ENCODE peak calls at places on chromosomes 1 and 21, in four cellular contexts. One of them, this sample, is unnamed.

GRCh38 chr1:18300376-18300775 is 180.4 kb upstream of the KLHDC7A start:
- DNase-seq in GM23248: no peak
- DNase-seq in small intestine: no peak
- DNase-seq in effector memory CD4-positive, alpha-beta T cell: no peak
- DNase-seq in this sample: no peak

GRCh38 chr1:12276225-12276624 is 46.4 kb downstream of the VPS13D start:
- DNase-seq in effector memory CD4-positive, alpha-beta T cell: no peak
- DNase-seq in small intestine: peak; percentile 60
- DNase-seq in GM23248: peak; percentile 3
- DNase-seq in this sample: peak; percentile 13

GRCh38 chr21:27713159-27714109 is 746.5 kb upstream of the ADAMTS5 start:
- DNase-seq in small intestine: peak; percentile 81
- DNase-seq in effector memory CD4-positive, alpha-beta T cell: no peak
- DNase-seq in GM23248: no peak
- DNase-seq in this sample: no peak

GRCh38 chr1:159076753-159077656 is at the start of gene AIM2:
- DNase-seq in GM23248: peak; percentile 87
- DNase-seq in small intestine: peak; percentile 62
- DNase-seq in effector memory CD4-positive, alpha-beta T cell: peak; percentile 83
- DNase-seq in this sample: no peak

GRCh38 chr1:170695955-170696590 is 32.1 kb downstream of the PRRX1 start:
- DNase-seq in effector memory CD4-positive, alpha-beta T cell: no peak
- DNase-seq in GM23248: no peak
- DNase-seq in small intestine: no peak
- DNase-seq in this sample: no peak

GRCh38 chr1:85935234-85935633 is 221.3 kb downstream of the COL24A1 start:
- DNase-seq in GM23248: peak; percentile 9
- DNase-seq in small intestine: no peak
- DNase-seq in effector memory CD4-positive, alpha-beta T cell: no peak
- DNase-seq in this sample: no peak

GRCh38 chr1:214380418-214380817 is 99.5 kb downstream of the SMYD2 start:
- DNase-seq in effector memory CD4-positive, alpha-beta T cell: no peak
- DNase-seq in GM23248: no peak
- DNase-seq in small intestine: no peak
- DNase-seq in this sample: no peak

GRCh38 chr1:217029311-217030157 is 306.3 kb upstream of the ESRRG start:
- DNase-seq in effector memory CD4-positive, alpha-beta T cell: no peak
- DNase-seq in GM23248: peak; percentile 75
- DNase-seq in small intestine: peak; percentile 67
- DNase-seq in this sample: no peak

GRCh38 chr1:38005195-38006007 is at the start of gene FHL3:
- DNase-seq in GM23248: peak; percentile 73
- DNase-seq in effector memory CD4-positive, alpha-beta T cell: peak; percentile 25
- DNase-seq in small intestine: no peak
- DNase-seq in this sample: peak; percentile 84

GRCh38 chr1:12228979-12229378 is 851 bp upstream of the VPS13D start:
- DNase-seq in effector memory CD4-positive, alpha-beta T cell: no peak
- DNase-seq in small intestine: no peak
- DNase-seq in GM23248: no peak
- DNase-seq in this sample: no peak

GRCh38 chr1:234584926-234585325 is 25.1 kb downstream of the IRF2BP2 start:
- DNase-seq in small intestine: no peak
- DNase-seq in GM23248: peak; percentile 58
- DNase-seq in effector memory CD4-positive, alpha-beta T cell: no peak
- DNase-seq in this sample: peak; percentile 38

GRCh38 chr1:181166377-181167196 is 78.1 kb downstream of the IER5 start:
- DNase-seq in GM23248: peak; percentile 87
- DNase-seq in small intestine: peak; percentile 87
- DNase-seq in effector memory CD4-positive, alpha-beta T cell: peak; percentile 44
- DNase-seq in this sample: peak; percentile 90

GRCh38 chr1:169124459-169124858 is 18.0 kb downstream of the ATP1B1 start:
- DNase-seq in GM23248: no peak
- DNase-seq in effector memory CD4-positive, alpha-beta T cell: no peak
- DNase-seq in small intestine: no peak
- DNase-seq in this sample: no peak

GRCh38 chr1:100866041-100866900 is 28.4 kb downstream of the EXTL2 start:
- DNase-seq in effector memory CD4-positive, alpha-beta T cell: no peak
- DNase-seq in GM23248: peak; percentile 71
- DNase-seq in small intestine: peak; percentile 31
- DNase-seq in this sample: no peak

GRCh38 chr1:245301921-245302320 is 147.1 kb downstream of the KIF26B start:
- DNase-seq in GM23248: no peak
- DNase-seq in small intestine: no peak
- DNase-seq in effector memory CD4-positive, alpha-beta T cell: no peak
- DNase-seq in this sample: no peak

GRCh38 chr1:219927956-219928790 is at the start of gene SLC30A10:
- DNase-seq in GM23248: peak; percentile 35
- DNase-seq in effector memory CD4-positive, alpha-beta T cell: no peak
- DNase-seq in small intestine: peak; percentile 88
- DNase-seq in this sample: no peak

GRCh38 chr1:179800481-179800880 is 57.4 kb downstream of the FAM163A start:
- DNase-seq in small intestine: no peak
- DNase-seq in effector memory CD4-positive, alpha-beta T cell: no peak
- DNase-seq in GM23248: no peak
- DNase-seq in this sample: no peak

GRCh38 chr1:226696552-226696951 is 42.5 kb downstream of the ITPKB start:
- DNase-seq in effector memory CD4-positive, alpha-beta T cell: no peak
- DNase-seq in small intestine: no peak
- DNase-seq in GM23248: no peak
- DNase-seq in this sample: no peak

GRCh38 chr1:226699166-226699565 is 39.9 kb downstream of the ITPKB start:
- DNase-seq in effector memory CD4-positive, alpha-beta T cell: no peak
- DNase-seq in small intestine: no peak
- DNase-seq in GM23248: no peak
- DNase-seq in this sample: no peak

GRCh38 chr1:226698659-226699058 is 40.4 kb downstream of the ITPKB start:
- DNase-seq in GM23248: no peak
- DNase-seq in effector memory CD4-positive, alpha-beta T cell: no peak
- DNase-seq in small intestine: no peak
- DNase-seq in this sample: no peak

GRCh38 chr1:226697151-226697575 is 41.9 kb downstream of the ITPKB start:
- DNase-seq in GM23248: peak; percentile 66
- DNase-seq in small intestine: peak; percentile 83
- DNase-seq in effector memory CD4-positive, alpha-beta T cell: no peak
- DNase-seq in this sample: no peak

GRCh38 chr1:226697608-226698544 is 41.2 kb downstream of the ITPKB start:
- DNase-seq in small intestine: no peak
- DNase-seq in GM23248: no peak
- DNase-seq in effector memory CD4-positive, alpha-beta T cell: no peak
- DNase-seq in this sample: no peak
- H3K4me1 ChIP-seq in small intestine: peaks cover 3% of the 10 kb centered on the region
- H3K4me1 ChIP-seq in GM23248: peaks cover 14% of the 10 kb centered on the region
- H3K4me1 ChIP-seq in effector memory CD4-positive, alpha-beta T cell: peaks cover 81% of the 10 kb centered on the region
- H3K4me1 ChIP-seq in this sample: peaks cover 14% of the 10 kb centered on the region

GRCh38 chr21:31103571-31104265 is 65.4 kb upstream of the KRTAP19-8 start:
- DNase-seq in effector memory CD4-positive, alpha-beta T cell: no peak
- DNase-seq in GM23248: no peak
- DNase-seq in small intestine: no peak
- DNase-seq in this sample: no peak

GRCh38 chr21:31110430-31110829 is 72.2 kb upstream of the KRTAP19-8 start:
- DNase-seq in small intestine: no peak
- DNase-seq in GM23248: no peak
- DNase-seq in effector memory CD4-positive, alpha-beta T cell: no peak
- DNase-seq in this sample: peak; percentile 60

GRCh38 chr21:31107871-31108270 is 69.6 kb upstream of the KRTAP19-8 start:
- DNase-seq in small intestine: no peak
- DNase-seq in GM23248: no peak
- DNase-seq in effector memory CD4-positive, alpha-beta T cell: no peak
- DNase-seq in this sample: no peak

GRCh38 chr21:31108969-31109368 is 70.7 kb upstream of the KRTAP19-8 start:
- DNase-seq in small intestine: no peak
- DNase-seq in GM23248: peak; percentile 42
- DNase-seq in effector memory CD4-positive, alpha-beta T cell: no peak
- DNase-seq in this sample: peak; percentile 34

GRCh38 chr21:31107151-31107785 is 69.0 kb upstream of the KRTAP19-8 start:
- DNase-seq in effector memory CD4-positive, alpha-beta T cell: no peak
- DNase-seq in small intestine: no peak
- DNase-seq in GM23248: peak; percentile 6
- DNase-seq in this sample: no peak
- H3K4me1 ChIP-seq in effector memory CD4-positive, alpha-beta T cell: peaks cover 15% of the 10 kb centered on the region
- H3K4me1 ChIP-seq in small intestine: no peaks in the 10 kb centered on the region
- H3K4me1 ChIP-seq in GM23248: no peaks in the 10 kb centered on the region
- H3K4me1 ChIP-seq in this sample: peaks cover 8% of the 10 kb centered on the region

DNA sequence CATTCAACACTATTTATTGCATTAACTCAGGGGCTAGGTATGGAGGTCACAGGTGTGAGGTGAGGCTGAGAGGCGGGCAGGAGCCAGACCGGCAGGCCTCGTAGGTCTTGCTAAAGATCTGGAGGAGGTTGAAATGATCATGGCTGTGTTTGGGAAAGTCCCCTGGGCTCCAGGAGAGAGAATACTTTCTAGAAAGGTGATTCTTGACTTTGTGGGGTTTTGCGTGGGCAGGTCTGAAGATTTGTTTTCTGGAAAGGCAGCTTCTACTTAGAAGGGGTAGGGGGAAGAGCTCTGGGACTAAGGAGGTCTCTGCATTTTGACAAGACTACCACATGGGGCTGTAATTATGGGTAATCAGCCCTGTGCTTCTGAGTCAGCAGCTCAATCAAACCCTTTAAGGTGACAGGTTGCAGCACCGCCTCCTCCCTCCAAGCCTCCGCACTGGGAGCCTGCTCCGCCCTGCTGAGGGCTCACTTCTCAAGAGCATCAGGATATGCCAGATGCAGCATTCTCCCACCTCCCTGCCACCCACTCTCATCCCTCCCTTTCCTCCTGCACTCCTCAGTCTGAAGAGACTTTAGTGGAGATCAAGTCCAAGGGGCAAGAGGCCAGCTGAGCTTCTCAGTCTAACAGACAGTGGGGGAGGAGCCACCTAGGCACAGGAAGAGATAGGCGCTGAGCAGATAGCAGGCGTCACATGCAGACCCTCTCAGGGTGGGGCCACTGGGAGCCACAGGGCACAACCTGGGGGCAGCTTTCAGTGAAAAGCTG is 30.5 kb downstream of the SLC30A1 start:
- DNase-seq in GM23248: no peak
- DNase-seq in small intestine: peak; percentile 81
- DNase-seq in effector memory CD4-positive, alpha-beta T cell: no peak
- DNase-seq in this sample: no peak
- H3K4me1 ChIP-seq in GM23248: peaks cover 4% of the 10 kb centered on the region
- H3K4me1 ChIP-seq in small intestine: no peaks in the 10 kb centered on the region
- H3K4me1 ChIP-seq in effector memory CD4-positive, alpha-beta T cell: no peaks in the 10 kb centered on the region
- H3K4me1 ChIP-seq in this sample: no peaks in the 10 kb centered on the region

DNA sequence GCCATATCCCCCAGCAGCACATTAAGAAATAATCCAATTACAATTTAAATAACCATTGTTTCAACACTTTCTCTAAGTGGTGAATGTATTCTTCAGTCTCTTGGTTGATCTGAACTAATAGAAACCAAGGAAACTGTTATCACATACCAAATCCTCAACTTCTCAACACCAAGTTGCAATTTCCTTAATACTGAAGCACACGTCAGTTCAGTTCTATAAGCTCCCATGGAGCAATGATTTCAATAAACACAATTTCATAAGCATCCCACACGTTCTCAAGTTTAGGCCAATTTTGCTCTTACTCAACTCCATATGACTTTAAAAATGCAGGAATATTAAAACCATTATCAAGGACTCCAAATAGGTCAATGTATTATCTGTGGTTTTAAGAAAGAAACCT is 5.8 kb upstream of the ERG start:
- DNase-seq in GM23248: no peak
- DNase-seq in effector memory CD4-positive, alpha-beta T cell: no peak
- DNase-seq in small intestine: no peak
- DNase-seq in this sample: no peak
- H3K4me1 ChIP-seq in GM23248: peaks cover 7% of the 10 kb centered on the region
- H3K4me1 ChIP-seq in effector memory CD4-positive, alpha-beta T cell: no peaks in the 10 kb centered on the region
- H3K4me1 ChIP-seq in small intestine: no peaks in the 10 kb centered on the region
- H3K4me1 ChIP-seq in this sample: no peaks in the 10 kb centered on the region

GRCh38 chr1:23475641-23476040 is 8.3 kb downstream of the ASAP3 start:
- DNase-seq in GM23248: peak; percentile 68
- DNase-seq in effector memory CD4-positive, alpha-beta T cell: no peak
- DNase-seq in small intestine: no peak
- DNase-seq in this sample: no peak

GRCh38 chr1:23475134-23475628 is 8.8 kb downstream of the ASAP3 start:
- DNase-seq in GM23248: peak; percentile 93
- DNase-seq in small intestine: no peak
- DNase-seq in effector memory CD4-positive, alpha-beta T cell: no peak
- DNase-seq in this sample: peak; percentile 64

GRCh38 chr1:23472351-23473036 is 11.5 kb downstream of the ASAP3 start:
- DNase-seq in GM23248: no peak
- DNase-seq in small intestine: no peak
- DNase-seq in effector memory CD4-positive, alpha-beta T cell: no peak
- DNase-seq in this sample: no peak

GRCh38 chr1:23471473-23472075 is 12.4 kb downstream of the ASAP3 start:
- DNase-seq in effector memory CD4-positive, alpha-beta T cell: no peak
- DNase-seq in GM23248: no peak
- DNase-seq in small intestine: no peak
- DNase-seq in this sample: no peak

DNA sequence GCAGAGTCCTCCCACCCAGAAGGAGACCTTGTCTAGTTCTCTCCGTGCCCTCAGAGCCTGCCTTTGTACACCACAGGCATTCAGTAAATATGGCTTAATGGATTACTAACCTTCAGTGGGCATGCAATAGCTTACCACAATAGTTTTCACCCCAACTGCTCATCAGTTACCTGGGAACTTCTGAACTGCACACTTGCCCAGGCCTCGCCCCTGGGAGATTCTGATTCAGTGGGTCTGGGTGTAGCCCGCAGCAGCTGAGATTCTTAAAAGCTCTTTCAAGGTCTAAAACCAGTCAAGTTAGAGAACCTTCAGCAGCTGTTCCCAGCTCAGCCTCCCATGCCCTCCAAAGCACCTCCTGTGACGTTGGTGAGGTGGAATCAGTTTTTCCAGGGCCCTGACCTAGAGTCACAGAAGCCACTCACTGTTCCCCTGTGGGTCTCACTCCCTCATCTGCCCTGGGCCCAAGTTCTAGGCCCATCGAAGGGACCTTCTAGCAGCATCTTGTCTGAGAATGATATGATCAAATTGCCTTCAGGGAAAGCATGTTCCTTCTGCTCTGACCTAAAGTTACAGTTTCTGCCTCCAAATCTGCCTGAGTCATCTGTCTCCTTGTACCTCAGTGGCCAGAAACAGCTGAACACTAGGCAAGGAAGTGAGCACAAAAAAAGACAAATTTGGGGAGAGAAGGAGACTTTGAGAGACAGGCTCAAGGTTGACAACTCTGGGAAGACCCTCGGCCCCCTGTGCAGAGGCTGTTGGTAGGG is 10.8 kb downstream of the ASAP3 start:
- DNase-seq in effector memory CD4-positive, alpha-beta T cell: no peak
- DNase-seq in GM23248: peak; percentile 68
- DNase-seq in small intestine: no peak
- DNase-seq in this sample: peak; percentile 79
- H3K4me1 ChIP-seq in effector memory CD4-positive, alpha-beta T cell: no peaks in the 10 kb centered on the region
- H3K4me1 ChIP-seq in GM23248: peaks cover 44% of the 10 kb centered on the region
- H3K4me1 ChIP-seq in small intestine: no peaks in the 10 kb centered on the region
- H3K4me1 ChIP-seq in this sample: peaks cover 17% of the 10 kb centered on the region

DNA sequence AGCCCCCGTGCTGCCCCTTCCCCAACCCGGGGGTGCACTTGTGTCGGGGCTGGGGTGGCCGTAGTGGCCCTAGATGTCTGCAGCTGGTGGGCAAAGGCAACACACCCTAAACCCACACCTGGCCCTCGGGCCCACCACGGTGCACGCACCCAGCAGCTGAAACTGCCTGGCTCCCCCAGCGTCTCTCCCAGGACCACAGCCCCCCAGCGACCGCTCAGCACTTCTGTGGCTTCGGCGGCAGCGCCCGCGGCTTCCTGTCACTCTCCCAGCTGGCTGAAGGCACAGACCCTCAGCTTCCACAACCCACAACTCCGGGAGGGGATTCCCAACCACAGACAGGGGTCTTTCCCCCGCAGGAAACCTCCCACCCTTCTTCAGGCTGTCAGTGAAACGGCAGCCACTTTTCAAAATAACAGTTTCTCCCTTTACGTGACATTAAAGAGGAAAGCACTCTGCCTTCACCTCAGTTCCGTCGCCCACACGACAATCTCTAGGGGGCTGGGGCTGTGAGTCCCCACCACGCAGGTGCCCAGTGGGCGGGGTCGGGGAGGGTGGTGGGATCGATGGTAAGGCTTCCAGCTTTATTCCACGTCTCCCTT is 40.7 kb upstream of the COL6A2 start:
- DNase-seq in small intestine: no peak
- DNase-seq in GM23248: no peak
- DNase-seq in effector memory CD4-positive, alpha-beta T cell: no peak
- DNase-seq in this sample: no peak
- H3K4me1 ChIP-seq in small intestine: no peaks in the 10 kb centered on the region
- H3K4me1 ChIP-seq in GM23248: peaks cover 40% of the 10 kb centered on the region
- H3K4me1 ChIP-seq in effector memory CD4-positive, alpha-beta T cell: no peaks in the 10 kb centered on the region
- H3K4me1 ChIP-seq in this sample: no peaks in the 10 kb centered on the region

This sample was measured in SJCRH30.